ENCODE peak calls at places on chromosomes 2 and 18, in five cellular contexts. K is left lung, E is testis, Z is A549, V is endothelial cell. O is an unnamed sample.

GRCh38 chr2:136801628-136802027 is 36.3 kb downstream of the THSD7B start:
- DNase-seq in K (no peak), Z (no peak), V (no peak), E (no peak), O (no peak)

GRCh38 chr18:79377187-79377891 is 18.4 kb upstream of the NFATC1 start:
- DNase-seq in K (no peak), V (no peak), Z (no peak), E (peak; percentile 7), O (no peak)

GRCh38 chr2:208033701-208034502 is 8.6 kb upstream of the PLEKHM3 start:
- DNase-seq in K (peak; percentile 50), E (peak; percentile 69), Z (peak; percentile 65), V (peak; percentile 12), O (peak; percentile 82)

GRCh38 chr2:127678991-127679390 is 3.7 kb upstream of the LIMS2 start:
- DNase-seq in Z (no peak), E (no peak), V (no peak), K (no peak), O (no peak)

GRCh38 chr2:199916980-199917379 is 5.9 kb downstream of the C2orf69 start:
- DNase-seq in E (no peak), Z (no peak), K (no peak), V (no peak), O (no peak)

GRCh38 chr2:88955607-88956006 is 264.1 kb downstream of the RPIA start:
- DNase-seq in K (no peak), Z (no peak), E (no peak), V (no peak), O (no peak)

GRCh38 chr18:44758821-44759624 is 78.3 kb downstream of the SETBP1 start:
- DNase-seq in E (no peak), K (no peak), V (no peak), Z (no peak), O (no peak)

GRCh38 chr2:95351080-95351915 is 51.2 kb upstream of the FAHD2A start:
- DNase-seq in V (no peak), E (no peak), Z (no peak), K (peak; percentile 26), O (no peak)

GRCh38 chr18:7601249-7601620 is 34.1 kb downstream of the PTPRM start:
- DNase-seq in V (no peak), Z (no peak), E (no peak), K (no peak), O (peak; percentile 56)

GRCh38 chr2:98086491-98087446 is at the start of gene VWA3B:
- DNase-seq in V (peak; percentile 78), Z (peak; percentile 60), K (peak; percentile 71), E (peak; percentile 79), O (no peak)

GRCh38 chr2:66582975-66583842 is 148.3 kb downstream of the MEIS1 start:
- DNase-seq in E (no peak), V (no peak), K (no peak), Z (no peak), O (no peak)

GRCh38 chr2:66585616-66586015 is 150.7 kb downstream of the MEIS1 start:
- DNase-seq in E (no peak), Z (no peak), K (no peak), V (no peak), O (no peak)

GRCh38 chr2:66582364-66582974 is 147.5 kb downstream of the MEIS1 start:
- DNase-seq in K (no peak), Z (no peak), E (no peak), V (no peak), O (no peak)

GRCh38 chr2:66584011-66584410 is 149.1 kb downstream of the MEIS1 start:
- DNase-seq in K (no peak), Z (no peak), V (no peak), E (no peak), O (no peak)

DNA sequence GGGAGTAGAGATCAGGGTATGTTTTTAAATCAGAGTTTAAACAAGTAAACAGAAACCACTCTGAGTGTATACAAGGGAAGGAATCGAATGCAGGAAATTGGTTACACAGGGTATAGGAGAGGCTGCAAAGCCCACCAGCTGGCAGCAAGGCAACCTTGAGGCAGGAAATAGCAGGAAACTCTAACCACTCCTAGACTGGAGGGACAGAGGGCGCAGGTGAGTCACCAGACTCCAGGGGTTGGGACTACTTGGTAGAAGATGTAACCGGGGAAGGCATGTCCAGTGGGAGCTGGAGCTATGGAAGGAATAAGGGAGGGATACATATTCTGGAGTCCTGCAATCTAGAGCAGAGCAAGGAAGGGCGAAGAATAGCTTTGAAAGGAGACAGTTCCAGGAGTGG is 152.3 kb downstream of the MEIS1 start:
- DNase-seq in Z (peak; percentile 54), V (peak; percentile 50), K (no peak), E (no peak), O (no peak)
- TF ChIP-seq CTCF in Z (peak; percentile 43), V (no peak), K (peak; percentile 9), E (no peak), O (peak; percentile 32)

DNA sequence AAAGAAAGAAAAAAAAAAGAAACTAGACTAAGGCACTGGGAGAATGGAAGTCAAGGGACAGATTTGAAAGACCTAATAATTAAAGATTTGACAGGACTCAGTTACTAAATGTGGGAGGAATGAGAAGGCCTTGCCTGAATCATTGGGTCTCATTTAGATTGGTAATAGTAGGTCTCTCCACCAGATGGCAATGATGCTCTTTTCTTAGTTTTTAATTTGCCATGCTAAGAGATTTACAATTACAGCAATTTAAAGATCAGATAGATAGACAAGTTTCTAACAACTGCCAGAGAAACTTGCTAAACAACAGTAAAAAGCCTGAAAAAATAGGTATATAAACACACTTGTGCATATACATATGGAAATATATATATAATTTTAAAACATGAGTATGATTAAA is 153.0 kb downstream of the TMEM247 start:
- DNase-seq in E (no peak), K (no peak), V (no peak), Z (peak; percentile 84), O (peak; percentile 68)
- TF ChIP-seq CTCF in E (peak; percentile 38), K (peak; percentile 29), V (peak; percentile 52), Z (peak; percentile 94), O (peak; percentile 89)

DNA sequence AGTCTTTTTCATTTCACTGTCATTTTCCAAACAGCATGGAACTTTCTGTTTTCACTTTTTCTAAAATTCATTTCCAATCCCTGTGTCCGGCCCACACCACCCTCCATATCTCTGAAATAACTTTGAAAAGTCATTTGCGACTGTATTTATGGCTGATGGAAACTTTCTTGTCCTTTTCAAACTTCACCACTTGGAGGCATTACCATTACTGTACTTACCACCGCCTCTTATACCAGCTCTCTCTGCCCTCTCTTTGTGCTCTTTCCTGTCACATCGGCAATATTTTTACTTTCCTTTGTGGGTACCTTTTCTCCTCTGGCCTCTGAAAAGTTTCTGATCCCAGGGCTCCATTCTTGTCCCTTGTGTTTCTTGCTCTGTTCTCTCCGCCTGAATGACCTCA is 39.5 kb upstream of the IL1RL1 start:
- DNase-seq in V (no peak), K (no peak), Z (no peak), E (no peak), O (no peak)
- TF ChIP-seq CTCF in V (no peak), K (no peak), Z (no peak), E (no peak), O (peak; percentile 14)

GRCh38 chr2:47076586-47077441 is 78.3 kb downstream of the STPG4 start:
- DNase-seq in Z (peak; percentile 99), K (peak; percentile 79), V (no peak), E (no peak), O (peak; percentile 96)

GRCh38 chr2:47074691-47075090 is 80.4 kb downstream of the STPG4 start:
- DNase-seq in V (no peak), Z (no peak), K (no peak), E (no peak), O (no peak)

GRCh38 chr2:47073641-47074040 is 81.5 kb downstream of the STPG4 start:
- DNase-seq in V (no peak), Z (no peak), E (no peak), K (no peak), O (no peak)

GRCh38 chr2:47076126-47076506 is 79.0 kb downstream of the STPG4 start:
- DNase-seq in Z (no peak), E (no peak), V (no peak), K (no peak), O (no peak)

GRCh38 chr2:47075361-47076125 is 79.6 kb downstream of the STPG4 start:
- DNase-seq in V (no peak), E (no peak), Z (peak; percentile 73), K (no peak), O (peak; percentile 29)
- TF ChIP-seq CTCF in V (no peak), E (no peak), Z (no peak), K (no peak), O (peak; percentile 32)

GRCh38 chr2:232597362-232598079 is 35.9 kb upstream of the EFHD1 start:
- DNase-seq in K (no peak), Z (no peak), E (no peak), V (no peak), O (no peak)

GRCh38 chr2:232588031-232588430 is 37.5 kb downstream of the EIF4E2 start:
- DNase-seq in Z (no peak), V (no peak), K (no peak), E (no peak), O (no peak)

GRCh38 chr2:232593931-232594330 is 39.5 kb upstream of the EFHD1 start:
- DNase-seq in Z (no peak), K (no peak), V (no peak), E (no peak), O (no peak)

GRCh38 chr2:232588680-232589585 is 38.4 kb downstream of the EIF4E2 start:
- DNase-seq in K (peak; percentile 61), V (no peak), Z (peak; percentile 56), E (peak; percentile 24), O (peak; percentile 35)

DNA sequence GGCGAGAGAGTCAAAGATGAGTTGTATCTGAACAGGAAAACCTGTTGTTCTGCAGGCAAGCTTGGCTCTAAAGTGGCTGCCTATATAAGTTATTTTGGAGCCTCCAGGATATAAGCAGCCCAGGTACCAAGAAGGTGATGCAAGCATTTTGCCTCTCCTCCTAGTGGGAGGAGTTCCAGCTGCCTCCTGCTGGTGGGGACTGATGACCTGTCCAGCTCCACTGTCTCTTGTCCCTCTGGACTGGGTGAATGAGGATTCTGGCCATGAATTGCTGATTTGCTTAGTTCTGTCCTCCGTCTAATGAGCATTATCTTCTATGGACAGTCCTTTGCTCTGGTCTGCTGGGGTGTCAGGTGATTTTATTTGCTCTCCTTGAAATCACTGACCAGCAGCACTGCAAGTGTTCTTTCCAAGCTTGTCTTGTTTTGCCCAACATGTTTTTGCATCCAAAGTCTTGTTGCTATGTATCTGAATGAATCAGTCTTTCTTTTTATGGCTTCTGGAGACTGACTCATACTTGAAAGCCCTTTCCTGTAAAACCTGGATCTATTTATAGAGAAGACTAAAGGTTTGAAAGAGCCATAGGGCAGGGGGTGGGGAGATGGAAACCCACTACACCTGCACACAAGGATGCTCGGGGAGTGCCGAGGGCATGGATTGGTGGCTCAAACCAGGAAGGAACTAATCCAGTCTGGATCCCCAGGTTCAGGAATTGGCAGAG is 40.6 kb upstream of the EFHD1 start:
- DNase-seq in V (no peak), E (no peak), Z (peak; percentile 77), K (no peak), O (peak; percentile 96)
- TF ChIP-seq CTCF in V (no peak), E (no peak), Z (no peak), K (no peak), O (peak; percentile 61)